ENCODE peak calls at places on chromosomes 5 and 9, in six cellular contexts. One of them, this sample, is unnamed.

GRCh38 chr9:89437772-89438171 is 60.1 kb downstream of the SEMA4D start:
- DNase-seq in hepatocyte: no peak
- DNase-seq in stomach: no peak
- DNase-seq in AG09309: no peak
- DNase-seq in bronchial epithelial cell: no peak
- DNase-seq in body of pancreas: no peak
- DNase-seq in this sample: no peak

GRCh38 chr5:50995285-50995942 is 329.0 kb downstream of the PARP8 start:
- DNase-seq in body of pancreas: no peak
- DNase-seq in hepatocyte: no peak
- DNase-seq in AG09309: no peak
- DNase-seq in stomach: no peak
- DNase-seq in bronchial epithelial cell: no peak
- DNase-seq in this sample: no peak

GRCh38 chr5:141322261-141322660 is 1.7 kb upstream of the TAF7 start:
- DNase-seq in stomach: no peak
- DNase-seq in body of pancreas: no peak
- DNase-seq in hepatocyte: no peak
- DNase-seq in bronchial epithelial cell: no peak
- DNase-seq in AG09309: no peak
- DNase-seq in this sample: no peak

GRCh38 chr5:89729623-89730390 is 679.7 kb downstream of the CETN3 start:
- DNase-seq in hepatocyte: peak
- DNase-seq in stomach: no peak
- DNase-seq in body of pancreas: no peak
- DNase-seq in AG09309: no peak
- DNase-seq in bronchial epithelial cell: peak
- DNase-seq in this sample: peak

GRCh38 chr5:161085081-161085480 is 233.1 kb upstream of the ATP10B start:
- DNase-seq in hepatocyte: no peak
- DNase-seq in bronchial epithelial cell: no peak
- DNase-seq in stomach: no peak
- DNase-seq in body of pancreas: no peak
- DNase-seq in AG09309: no peak
- DNase-seq in this sample: peak

GRCh38 chr5:141742866-141743651 is 61.0 kb upstream of the ARAP3 start:
- DNase-seq in body of pancreas: no peak
- DNase-seq in bronchial epithelial cell: peak
- DNase-seq in hepatocyte: peak
- DNase-seq in stomach: peak
- DNase-seq in AG09309: no peak
- DNase-seq in this sample: peak

GRCh38 chr5:82635561-82636288 is 357.6 kb upstream of the RPS23 start:
- DNase-seq in hepatocyte: peak
- DNase-seq in bronchial epithelial cell: peak
- DNase-seq in body of pancreas: peak
- DNase-seq in stomach: no peak
- DNase-seq in AG09309: no peak
- DNase-seq in this sample: peak

GRCh38 chr9:130443840-130444492 is 795 bp upstream of the ASS1 start:
- DNase-seq in body of pancreas: peak
- DNase-seq in hepatocyte: no peak
- DNase-seq in AG09309: no peak
- DNase-seq in bronchial epithelial cell: no peak
- DNase-seq in stomach: no peak
- DNase-seq in this sample: no peak

GRCh38 chr9:16133556-16134227 is 580.8 kb downstream of the CCDC171 start:
- DNase-seq in AG09309: no peak
- DNase-seq in bronchial epithelial cell: peak
- DNase-seq in body of pancreas: peak
- DNase-seq in stomach: no peak
- DNase-seq in hepatocyte: peak
- DNase-seq in this sample: peak

GRCh38 chr5:107196500-107196899 is 474.2 kb downstream of the EFNA5 start:
- DNase-seq in AG09309: no peak
- DNase-seq in bronchial epithelial cell: no peak
- DNase-seq in hepatocyte: no peak
- DNase-seq in stomach: no peak
- DNase-seq in body of pancreas: no peak
- DNase-seq in this sample: no peak

GRCh38 chr5:159163027-159163699 is 46.2 kb downstream of the RNF145 start:
- DNase-seq in bronchial epithelial cell: peak
- DNase-seq in stomach: no peak
- DNase-seq in AG09309: peak
- DNase-seq in body of pancreas: no peak
- DNase-seq in hepatocyte: no peak
- DNase-seq in this sample: peak

GRCh38 chr5:72280655-72281069 is 39.4 kb downstream of the MRPS27 start:
- DNase-seq in AG09309: no peak
- DNase-seq in body of pancreas: no peak
- DNase-seq in bronchial epithelial cell: peak
- DNase-seq in stomach: no peak
- DNase-seq in hepatocyte: peak
- DNase-seq in this sample: peak

GRCh38 chr5:157509587-157509986 is 49.6 kb downstream of the NIPAL4 start:
- DNase-seq in bronchial epithelial cell: no peak
- DNase-seq in hepatocyte: no peak
- DNase-seq in stomach: no peak
- DNase-seq in AG09309: no peak
- DNase-seq in body of pancreas: no peak
- DNase-seq in this sample: no peak

DNA sequence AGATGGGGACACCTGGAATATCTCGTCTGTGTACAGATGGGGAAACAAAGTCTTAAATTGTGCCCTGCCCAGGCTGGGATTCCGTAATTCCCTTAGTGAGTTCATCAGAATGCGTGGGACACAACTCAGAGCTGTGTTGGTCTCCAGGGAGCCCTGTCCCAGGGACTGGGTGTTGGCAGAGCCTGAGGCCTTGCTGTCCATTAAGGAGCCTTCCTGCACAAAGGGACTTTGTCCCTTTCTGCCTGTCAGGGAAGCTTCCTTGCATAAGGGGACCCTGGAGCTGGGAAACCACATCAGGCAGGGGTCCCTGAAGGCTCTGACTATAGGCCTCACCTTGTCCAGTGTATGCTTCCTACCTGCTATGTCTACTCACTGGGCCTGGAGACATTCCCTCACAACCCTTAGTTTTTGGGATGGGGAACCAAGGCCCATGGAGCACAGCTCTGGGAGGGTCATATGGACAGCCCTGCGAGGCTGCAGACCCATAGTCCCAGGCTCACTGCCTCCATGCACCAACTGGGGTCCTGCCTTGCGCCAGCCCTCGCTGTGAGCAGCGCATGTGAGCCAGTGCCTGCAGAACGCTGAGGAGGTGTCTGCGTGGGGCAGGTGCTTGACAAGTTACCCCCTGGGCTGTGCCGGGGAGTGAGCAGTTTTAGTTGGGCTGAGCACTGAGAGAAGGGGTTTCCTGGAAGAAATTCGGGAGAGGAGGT is 1.6 kb downstream of the CARD19 start:
- DNase-seq in bronchial epithelial cell: no peak
- DNase-seq in body of pancreas: no peak
- DNase-seq in AG09309: no peak
- DNase-seq in stomach: no peak
- DNase-seq in hepatocyte: no peak
- DNase-seq in this sample: peak
- H3K4me3 ChIP-seq in bronchial epithelial cell: no peak
- H3K4me3 ChIP-seq in body of pancreas: no peak
- H3K4me3 ChIP-seq in AG09309: peak
- H3K4me3 ChIP-seq in stomach: peak
- H3K4me3 ChIP-seq in hepatocyte: peak
- H3K4me3 ChIP-seq in this sample: peak

GRCh38 chr5:30413540-30413939 is 779.9 kb upstream of the CDH6 start:
- DNase-seq in stomach: no peak
- DNase-seq in bronchial epithelial cell: no peak
- DNase-seq in hepatocyte: no peak
- DNase-seq in body of pancreas: no peak
- DNase-seq in AG09309: no peak
- DNase-seq in this sample: no peak
- TF ChIP-seq CTCF in stomach: no peak
- TF ChIP-seq CTCF in bronchial epithelial cell: no peak
- TF ChIP-seq CTCF in hepatocyte: peak
- TF ChIP-seq CTCF in body of pancreas: no peak
- TF ChIP-seq CTCF in AG09309: no peak
- TF ChIP-seq CTCF in this sample: no peak

GRCh38 chr9:125238915-125239446 is 2.2 kb downstream of the HSPA5 start:
- DNase-seq in AG09309: no peak
- DNase-seq in stomach: no peak
- DNase-seq in hepatocyte: no peak
- DNase-seq in body of pancreas: no peak
- DNase-seq in bronchial epithelial cell: no peak
- DNase-seq in this sample: no peak
- H3K4me3 ChIP-seq in AG09309: peak
- H3K4me3 ChIP-seq in stomach: peak
- H3K4me3 ChIP-seq in hepatocyte: peak
- H3K4me3 ChIP-seq in body of pancreas: peak
- H3K4me3 ChIP-seq in bronchial epithelial cell: peak
- H3K4me3 ChIP-seq in this sample: peak

DNA sequence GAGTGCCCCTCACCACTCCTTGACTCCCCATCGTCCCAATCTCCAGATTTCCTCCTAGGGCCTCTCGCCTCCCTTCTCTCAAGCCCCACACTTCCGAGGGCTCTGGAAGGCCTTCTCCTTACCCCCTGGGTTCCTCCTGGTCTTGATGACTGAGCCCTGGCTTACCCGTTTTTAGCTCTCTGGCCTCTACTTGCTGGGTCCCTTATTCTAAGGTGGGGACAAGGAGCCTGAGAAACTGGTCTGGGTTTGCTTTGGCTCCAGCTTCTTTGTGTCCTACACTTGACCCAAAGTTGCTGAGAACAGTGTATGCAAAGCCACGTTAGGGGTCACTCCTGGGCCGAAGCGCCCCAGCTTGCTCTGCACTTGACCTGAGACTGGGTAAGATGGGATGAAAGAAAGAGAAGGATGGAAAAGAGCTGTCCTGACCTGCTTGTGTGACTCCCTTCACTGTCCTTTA is 779 bp downstream of the ZNF346 start:
- DNase-seq in bronchial epithelial cell: no peak
- DNase-seq in AG09309: no peak
- DNase-seq in body of pancreas: no peak
- DNase-seq in hepatocyte: peak
- DNase-seq in stomach: no peak
- DNase-seq in this sample: no peak
- TF ChIP-seq CTCF in bronchial epithelial cell: no peak
- TF ChIP-seq CTCF in AG09309: no peak
- TF ChIP-seq CTCF in body of pancreas: no peak
- TF ChIP-seq CTCF in hepatocyte: no peak
- TF ChIP-seq CTCF in stomach: no peak
- TF ChIP-seq CTCF in this sample: no peak

GRCh38 chr9:98971915-98972223 is 28.2 kb downstream of the COL15A1 start:
- DNase-seq in AG09309: no peak
- DNase-seq in body of pancreas: no peak
- DNase-seq in hepatocyte: no peak
- DNase-seq in stomach: no peak
- DNase-seq in bronchial epithelial cell: no peak
- DNase-seq in this sample: no peak
- H3K4me3 ChIP-seq in AG09309: no peak
- H3K4me3 ChIP-seq in body of pancreas: no peak
- H3K4me3 ChIP-seq in hepatocyte: no peak
- H3K4me3 ChIP-seq in stomach: no peak
- H3K4me3 ChIP-seq in bronchial epithelial cell: no peak
- H3K4me3 ChIP-seq in this sample: no peak

GRCh38 chr5:36692791-36693763 is 86.7 kb downstream of the SLC1A3 start:
- DNase-seq in hepatocyte: peak
- DNase-seq in AG09309: no peak
- DNase-seq in body of pancreas: peak
- DNase-seq in stomach: peak
- DNase-seq in bronchial epithelial cell: peak
- DNase-seq in this sample: peak

GRCh38 chr5:36691993-36692392 is 85.6 kb downstream of the SLC1A3 start:
- DNase-seq in bronchial epithelial cell: no peak
- DNase-seq in hepatocyte: no peak
- DNase-seq in stomach: no peak
- DNase-seq in AG09309: no peak
- DNase-seq in body of pancreas: no peak
- DNase-seq in this sample: no peak

GRCh38 chr5:36689225-36689624 is 82.8 kb downstream of the SLC1A3 start:
- DNase-seq in bronchial epithelial cell: peak
- DNase-seq in stomach: no peak
- DNase-seq in body of pancreas: no peak
- DNase-seq in hepatocyte: no peak
- DNase-seq in AG09309: no peak
- DNase-seq in this sample: peak

GRCh38 chr5:36690041-36690941 is 83.9 kb downstream of the SLC1A3 start:
- DNase-seq in hepatocyte: peak
- DNase-seq in stomach: peak
- DNase-seq in body of pancreas: peak
- DNase-seq in AG09309: no peak
- DNase-seq in bronchial epithelial cell: peak
- DNase-seq in this sample: peak

GRCh38 chr5:36691241-36691640 is 84.8 kb downstream of the SLC1A3 start:
- DNase-seq in hepatocyte: no peak
- DNase-seq in body of pancreas: no peak
- DNase-seq in AG09309: no peak
- DNase-seq in bronchial epithelial cell: peak
- DNase-seq in stomach: no peak
- DNase-seq in this sample: no peak
- TF ChIP-seq CTCF in hepatocyte: no peak
- TF ChIP-seq CTCF in body of pancreas: no peak
- TF ChIP-seq CTCF in AG09309: no peak
- TF ChIP-seq CTCF in bronchial epithelial cell: no peak
- TF ChIP-seq CTCF in stomach: no peak
- TF ChIP-seq CTCF in this sample: no peak